ENCODE peak calls at places on chromosomes 11 and 22, in six cellular contexts. A is cardiac fibroblast, E is brain microvascular endothelial cell, L is right lobe of liver, V is H7, Y is DND-41. H is an unnamed sample.

GRCh38 chr11:72085836-72086475 is 5.3 kb downstream of the LRRC51 start:
- DNase-seq in E (no peak), V (no peak), L (no peak), A (no peak), Y (no peak), H (no peak)

GRCh38 chr22:43828711-43829447 is 16.8 kb upstream of the EFCAB6 start:
- DNase-seq in V (peak), E (peak), L (no peak), A (peak), Y (no peak), H (peak)

GRCh38 chr11:109939176-109939810 is 153.9 kb upstream of the ZC3H12C start:
- DNase-seq in V (peak), E (peak), Y (no peak), L (no peak), A (peak), H (no peak)

GRCh38 chr11:68546555-68546954 is 86.0 kb downstream of the PPP6R3 start:
- DNase-seq in V (no peak), Y (no peak), L (no peak), E (peak), A (no peak), H (no peak)

GRCh38 chr11:1468002-1468401 is 18.6 kb downstream of the MOB2 start:
- DNase-seq in E (no peak), Y (no peak), V (no peak), A (no peak), L (no peak), H (no peak)

GRCh38 chr22:41899992-41900651 is 14.8 kb downstream of the SHISA8 start:
- DNase-seq in V (no peak), L (no peak), E (no peak), Y (no peak), A (no peak), H (no peak)

GRCh38 chr22:41589260-41589600 is 410 bp downstream of the PMM1 start:
- DNase-seq in L (no peak), E (no peak), V (peak), Y (peak), A (peak), H (no peak)

GRCh38 chr11:44643207-44643606 is 77.7 kb downstream of the CD82 start:
- DNase-seq in A (no peak), Y (no peak), L (no peak), E (no peak), V (no peak), H (no peak)

GRCh38 chr11:118634435-118635236 is 27.2 kb downstream of the PHLDB1 start:
- DNase-seq in Y (no peak), L (peak), V (peak), E (no peak), A (peak), H (no peak)

GRCh38 chr11:17986007-17986710 is 26.7 kb downstream of the SERGEF start:
- DNase-seq in V (no peak), A (peak), E (peak), L (no peak), Y (no peak), H (peak)

GRCh38 chr11:65528819-65529350 is 4.0 kb downstream of the SCYL1 start:
- DNase-seq in E (no peak), A (no peak), Y (no peak), V (no peak), L (no peak), H (no peak)

GRCh38 chr22:18060646-18061620 is 16.9 kb upstream of the PEX26 start:
- DNase-seq in V (no peak), A (peak), Y (no peak), L (peak), E (peak), H (no peak)

GRCh38 chr11:19093976-19094375 is 23.0 kb upstream of the ZDHHC13 start:
- DNase-seq in E (no peak), Y (no peak), L (no peak), V (no peak), A (peak), H (no peak)

GRCh38 chr11:13876423-13876822 is 86.1 kb upstream of the SPON1 start:
- DNase-seq in L (no peak), Y (no peak), E (no peak), A (no peak), V (no peak), H (no peak)

GRCh38 chr11:132969892-132970291 is 562.4 kb downstream of the OPCML start:
- DNase-seq in A (no peak), V (no peak), E (no peak), Y (no peak), L (no peak), H (no peak)

GRCh38 chr11:67548555-67549110 is 25.4 kb upstream of the CABP2 start:
- DNase-seq in L (peak), Y (no peak), V (no peak), E (no peak), A (no peak), H (no peak)

GRCh38 chr22:23219787-23220484 is 39.6 kb downstream of the BCR start:
- DNase-seq in L (no peak), A (peak), Y (peak), V (no peak), E (peak), H (no peak)

GRCh38 chr11:134380229-134380628 is 31.8 kb downstream of the B3GAT1 start:
- DNase-seq in E (no peak), V (no peak), Y (no peak), L (no peak), A (no peak), H (no peak)

GRCh38 chr11:17267576-17267975 is 9.0 kb upstream of the NUCB2 start:
- DNase-seq in Y (peak), L (no peak), E (no peak), A (no peak), V (no peak), H (no peak)

GRCh38 chr11:46307785-46308341 is 30.4 kb downstream of the CREB3L1 start:
- DNase-seq in E (no peak), Y (peak), V (peak), L (no peak), A (no peak), H (no peak)

GRCh38 chr22:41367039-41367679 is 14.6 kb upstream of the TEF start:
- DNase-seq in A (peak), V (peak), L (peak), Y (no peak), E (peak), H (peak)

GRCh38 chr22:27866136-27867091 is 52.6 kb downstream of the PITPNB start:
- DNase-seq in A (peak), E (no peak), L (no peak), V (no peak), Y (no peak), H (no peak)

GRCh38 chr11:59801981-59802638 is 8.5 kb downstream of the MRPL16 start:
- DNase-seq in A (peak), V (peak), E (peak), L (no peak), Y (no peak), H (no peak)

GRCh38 chr22:48495751-48496080 is 1332.0 kb downstream of the BRD1 start:
- DNase-seq in Y (no peak), L (no peak), V (peak), A (no peak), E (no peak), H (no peak)

GRCh38 chr11:62435741-62436485 is 17.1 kb downstream of the SCGB1A1 start:
- DNase-seq in L (no peak), Y (no peak), E (no peak), V (no peak), A (no peak), H (no peak)

GRCh38 chr22:48882636-48883200 is 945.0 kb downstream of the BRD1 start:
- DNase-seq in A (no peak), Y (no peak), E (no peak), V (no peak), L (peak), H (peak)

GRCh38 chr22:30208631-30209603 is 37.6 kb downstream of the LIF start:
- DNase-seq in E (peak), V (peak), Y (no peak), L (peak), A (peak), H (no peak)

GRCh38 chr22:30026751-30027150 is 53.5 kb upstream of the HORMAD2 start:
- DNase-seq in E (no peak), V (no peak), A (no peak), L (no peak), Y (no peak), H (no peak)

GRCh38 chr11:95148938-95149337 is 59.3 kb downstream of the ENDOD1 start:
- DNase-seq in A (no peak), Y (no peak), V (no peak), L (no peak), E (no peak), H (no peak)

GRCh38 chr11:74321487-74322188 is 10.2 kb upstream of the P4HA3 start:
- DNase-seq in A (peak), E (peak), Y (peak), V (peak), L (no peak), H (no peak)

GRCh38 chr11:127485541-127485940 is 485.0 kb upstream of the KIRREL3 start:
- DNase-seq in Y (no peak), E (no peak), L (no peak), V (no peak), A (no peak), H (no peak)

GRCh38 chr11:70804174-70804855 is 406.0 kb downstream of the CTTN start:
- DNase-seq in A (no peak), E (no peak), Y (no peak), V (no peak), L (no peak), H (peak)

GRCh38 chr11:61963282-61964057 is 4.0 kb downstream of the FTH1 start:
- DNase-seq in L (no peak), V (no peak), Y (no peak), A (peak), E (no peak), H (peak)

GRCh38 chr11:114296190-114296978 is at the start of gene NNMT:
- DNase-seq in V (no peak), E (peak), A (peak), L (peak), Y (no peak), H (peak)

GRCh38 chr11:783581-784015 is 6.3 kb downstream of the CEND1 start:
- DNase-seq in V (peak), A (peak), E (peak), L (peak), Y (no peak), H (peak)

GRCh38 chr11:46389450-46390330 is 1.9 kb downstream of the CHRM4 start:
- DNase-seq in L (peak), Y (peak), E (peak), V (peak), A (peak), H (no peak)

GRCh38 chr11:68266121-68266891 is 5.5 kb downstream of the C11orf24 start:
- DNase-seq in V (no peak), Y (no peak), E (no peak), L (no peak), A (no peak), H (no peak)

GRCh38 chr11:79940165-79940564 is 499.3 kb upstream of the TENM4 start:
- DNase-seq in V (no peak), L (no peak), E (peak), Y (no peak), A (no peak), H (no peak)

GRCh38 chr22:35334010-35334409 is 34.3 kb downstream of the TOM1 start:
- DNase-seq in E (no peak), Y (peak), L (no peak), A (no peak), V (no peak), H (no peak)

DNA sequence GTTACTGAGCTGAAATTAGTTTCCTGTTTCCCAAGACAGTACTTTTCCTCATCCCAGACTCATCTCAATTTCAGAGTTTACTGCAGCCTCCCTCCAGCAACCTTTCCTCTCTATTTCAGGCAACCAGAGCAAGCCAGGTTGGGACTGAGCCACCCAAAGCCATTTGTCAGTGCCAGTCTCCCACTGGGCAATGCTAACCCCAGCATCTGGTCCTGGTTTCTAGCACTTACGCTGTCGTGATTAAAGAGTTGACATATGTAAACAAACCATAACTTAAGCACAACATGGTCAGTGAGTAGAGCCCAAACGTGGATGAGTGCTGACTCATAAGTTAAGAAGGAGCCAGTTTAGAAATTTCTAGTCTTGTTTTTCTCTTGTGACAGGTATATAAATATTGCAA is 119.6 kb upstream of the BLID start:
- DNase-seq in E (peak), V (no peak), L (no peak), A (peak), Y (no peak), H (no peak)
- H3K4me3 ChIP-seq in E (no peak), V (no peak), L (no peak), A (no peak), Y (no peak), H (no peak)

DNA sequence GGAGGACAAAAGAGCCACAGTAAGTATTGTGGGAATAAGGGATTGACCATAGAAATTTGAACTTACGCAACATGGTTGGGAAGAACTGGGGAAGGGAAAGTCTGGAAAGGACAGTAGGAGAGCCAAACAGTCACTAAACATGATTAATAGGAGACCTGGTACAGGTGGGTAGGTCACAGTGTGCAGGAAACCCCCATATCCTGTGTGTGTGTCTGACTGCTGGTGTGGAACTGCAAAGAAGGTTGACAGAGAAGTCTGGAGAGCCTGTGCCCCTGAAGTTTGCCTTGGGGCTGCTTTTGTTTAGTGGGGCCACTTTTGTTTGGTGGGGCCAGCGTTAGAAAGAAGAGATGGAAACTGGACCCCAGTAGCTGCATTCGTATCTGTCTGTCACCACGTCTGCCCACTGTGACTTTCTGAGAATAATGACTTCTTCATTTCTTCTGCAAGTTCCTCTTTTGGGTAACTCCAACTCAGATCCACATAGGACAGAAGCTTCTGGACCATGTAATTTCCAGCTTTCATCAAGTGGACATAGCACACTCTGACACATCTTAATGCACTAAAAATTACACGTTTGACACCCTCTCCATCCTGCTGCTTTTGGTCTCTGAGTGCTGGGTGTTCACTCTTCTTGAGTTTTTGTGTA is 126.8 kb upstream of the RAG2 start:
- DNase-seq in Y (no peak), V (no peak), L (no peak), A (no peak), E (no peak), H (no peak)
- H3K4me3 ChIP-seq in Y (no peak), V (no peak), L (no peak), A (no peak), E (no peak), H (no peak)

DNA sequence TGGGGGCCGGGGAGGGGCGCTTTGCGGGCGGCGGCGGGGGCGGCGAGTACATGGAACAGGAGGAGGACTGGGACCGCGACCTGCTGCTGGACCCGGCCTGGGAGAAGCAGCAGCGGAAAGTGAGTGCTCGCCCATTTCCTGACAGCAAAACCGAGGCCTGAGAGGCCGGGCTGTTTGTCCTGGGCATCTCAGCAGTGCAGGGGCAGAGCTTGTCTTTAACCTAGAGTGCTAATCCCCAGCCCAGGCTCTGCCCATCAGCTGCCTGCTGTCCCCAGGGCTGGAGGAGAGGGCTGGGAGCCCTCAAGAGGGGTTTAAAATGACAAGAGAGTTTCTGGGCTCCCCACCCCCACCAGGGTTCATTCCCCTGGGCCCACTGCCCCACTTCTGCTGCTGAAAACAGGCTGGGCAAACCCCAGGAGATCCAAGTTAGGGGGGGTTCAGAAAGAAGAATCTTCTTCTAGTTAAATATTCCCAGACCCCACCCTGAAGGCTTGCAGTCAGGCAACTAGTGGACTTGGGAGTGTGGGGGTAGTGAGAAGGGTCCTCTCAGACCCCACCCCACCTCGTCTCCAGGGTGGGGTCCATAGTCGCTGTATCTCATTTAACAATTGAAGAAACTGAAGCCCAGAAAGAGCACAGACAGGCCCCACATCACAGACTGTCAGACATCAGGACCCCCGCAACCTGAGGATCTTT is 411 bp downstream of the ACTN3 start:
- DNase-seq in V (peak), A (no peak), L (no peak), Y (no peak), E (no peak), H (no peak)
- H3K4me3 ChIP-seq in V (peak), A (no peak), L (no peak), Y (no peak), E (peak), H (peak)

DNA sequence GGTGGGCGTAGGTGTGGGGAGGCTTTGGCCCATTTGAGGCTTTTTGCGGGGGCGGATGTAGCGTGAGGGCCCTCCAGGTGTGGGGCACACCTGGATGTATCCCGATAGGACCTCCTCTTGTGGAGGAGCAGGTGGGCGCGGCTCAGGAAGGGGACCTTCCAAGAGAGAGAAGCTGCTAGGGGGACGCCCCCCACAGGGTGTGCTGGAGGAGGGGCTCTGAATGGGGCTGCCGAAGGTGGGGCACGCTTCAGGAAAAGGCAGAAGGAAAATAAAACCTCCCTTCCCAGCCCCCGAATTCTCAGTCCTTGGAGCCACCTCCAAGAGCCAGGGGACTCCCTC is 621 bp downstream of the SGSM1 start:
- DNase-seq in A (no peak), Y (no peak), L (no peak), E (no peak), V (peak), H (no peak)
- H3K4me3 ChIP-seq in A (no peak), Y (no peak), L (peak), E (no peak), V (peak), H (peak)

DNA sequence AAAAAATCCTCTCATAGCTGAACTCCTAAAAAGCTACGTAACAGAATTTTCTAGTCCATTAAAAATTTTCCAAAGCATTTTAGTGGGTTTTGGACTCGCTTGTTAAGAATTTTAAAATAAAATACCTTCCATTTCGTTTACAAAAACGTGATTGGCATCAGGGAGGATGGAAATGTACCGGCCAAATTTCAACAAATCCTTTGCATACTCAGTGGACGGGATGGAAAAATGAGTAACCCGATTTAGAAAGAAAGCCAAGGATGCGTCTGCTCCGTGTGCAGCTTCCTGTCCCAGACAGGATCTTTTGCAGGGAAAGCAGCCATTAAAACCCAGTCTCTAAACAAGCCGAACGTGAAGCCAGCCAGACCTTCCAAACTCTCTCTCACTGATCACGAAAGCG is 15.6 kb downstream of the TMEM184B start:
- DNase-seq in E (no peak), A (peak), Y (no peak), L (no peak), V (no peak), H (no peak)
- H3K4me3 ChIP-seq in E (no peak), A (peak), Y (no peak), L (no peak), V (no peak), H (peak)